ENCODE peak calls at places on chromosomes 13 and 19, in nine cellular contexts. M is fibroblast of villous mesenchyme; W is psoas muscle; J is HFFc6; Y is fibroblast of mammary gland; Q is progenitor cell of endocrine pancreas; D is amniotic stem cell; A is activated CD4-positive, alpha-beta T cell treated with anti-CD3 and anti-CD28 coated beads, Interleukin-2, amount 50 U/mL, for 48 hours; U is retinal pigment epithelial cell. L is an unnamed sample.

GRCh38 chr13:34391071-34391470 is 551.0 kb upstream of the NBEA start:
- DNase-seq in Y (peak), Q (no peak), J (no peak), M (peak), D (no peak), A (no peak), W (no peak), U (no peak), L (no peak)

GRCh38 chr13:20181180-20181579 is 11.6 kb downstream of the GJB2 start:
- DNase-seq in A (no peak), U (no peak), M (no peak), D (no peak), W (no peak), Q (no peak), Y (no peak), J (no peak), L (no peak)

GRCh38 chr19:53927745-53928144 is 18.7 kb downstream of the CACNG7 start:
- DNase-seq in U (peak), M (peak), Y (peak), D (peak), A (peak), J (peak), Q (peak), W (no peak), L (no peak)

GRCh38 chr13:88107486-88108044 is 436.4 kb downstream of the SLITRK5 start:
- DNase-seq in W (no peak), Q (no peak), D (no peak), M (no peak), Y (no peak), J (no peak), U (no peak), A (no peak), L (no peak)

GRCh38 chr19:6010107-6010506 is 32.2 kb upstream of the RANBP3 start:
- DNase-seq in J (no peak), Q (no peak), Y (no peak), M (peak), W (peak), D (no peak), A (no peak), U (no peak), L (no peak)

GRCh38 chr19:6250024-6250605 is 29.7 kb downstream of the MLLT1 start:
- DNase-seq in Y (peak), A (no peak), D (no peak), W (no peak), J (peak), M (no peak), Q (no peak), U (no peak), L (no peak)

GRCh38 chr19:40756502-40757110 is 5.6 kb downstream of the SNRPA start:
- DNase-seq in Q (no peak), D (no peak), Y (no peak), U (no peak), A (peak), J (no peak), W (no peak), M (no peak), L (no peak)

GRCh38 chr13:44031555-44031954 is 151.9 kb downstream of the LACC1 start:
- DNase-seq in D (no peak), J (no peak), U (no peak), M (no peak), W (no peak), A (no peak), Y (no peak), Q (no peak), L (no peak)

GRCh38 chr13:86757236-86757978 is 913.8 kb upstream of the SLITRK5 start:
- DNase-seq in W (no peak), Q (no peak), D (no peak), M (no peak), J (no peak), A (no peak), Y (no peak), U (no peak), L (no peak)

GRCh38 chr19:8654591-8655339 is 24.3 kb downstream of the NFILZ start:
- DNase-seq in W (peak), U (no peak), Y (peak), Q (peak), A (peak), D (no peak), M (peak), J (peak), L (peak)

GRCh38 chr13:63208811-63209210 is 1793.2 kb upstream of the PCDH20 start:
- DNase-seq in Y (peak), A (no peak), D (no peak), W (no peak), U (no peak), J (no peak), Q (no peak), M (no peak), L (no peak)

GRCh38 chr19:35946203-35946602 is 10.0 kb downstream of the LRFN3 start:
- DNase-seq in U (no peak), Q (no peak), Y (no peak), W (no peak), A (no peak), M (no peak), D (no peak), J (no peak), L (no peak)

GRCh38 chr19:40233811-40234389 is 7.4 kb upstream of the CCNP start:
- DNase-seq in M (no peak), A (no peak), Q (no peak), D (no peak), Y (no peak), J (no peak), U (no peak), W (no peak), L (no peak)

GRCh38 chr13:110042253-110042652 is 255.9 kb upstream of the IRS2 start:
- DNase-seq in Y (no peak), M (peak), Q (no peak), J (no peak), W (no peak), A (no peak), D (peak), U (no peak), L (no peak)

GRCh38 chr13:35469781-35470380 is 6.6 kb downstream of the MAB21L1 start:
- DNase-seq in W (no peak), U (no peak), A (no peak), D (no peak), Q (no peak), M (no peak), J (no peak), Y (no peak), L (no peak)

GRCh38 chr13:67223742-67224141 is 6.4 kb downstream of the PCDH9 start:
- DNase-seq in Q (no peak), J (no peak), A (no peak), Y (peak), D (no peak), W (no peak), U (no peak), M (no peak), L (no peak)

GRCh38 chr13:24033527-24034302 is 126.8 kb upstream of the SPATA13 start:
- DNase-seq in M (peak), W (no peak), J (peak), Q (no peak), U (no peak), A (no peak), Y (peak), D (peak), L (no peak)

GRCh38 chr19:11973020-11973810 is 8.4 kb downstream of the ZNF763 start:
- DNase-seq in W (no peak), J (no peak), A (no peak), Y (no peak), D (no peak), M (no peak), Q (no peak), U (no peak), L (no peak)

GRCh38 chr19:41194157-41194552 is 1.1 kb downstream of the CYP2S1 start:
- DNase-seq in Y (no peak), W (no peak), U (no peak), M (no peak), A (no peak), D (no peak), Q (no peak), J (no peak), L (no peak)

GRCh38 chr19:12126707-12127106 is 13.4 kb downstream of the ZNF20 start:
- DNase-seq in A (peak), J (no peak), Q (no peak), D (no peak), Y (peak), U (no peak), M (no peak), W (no peak), L (peak)